ENCODE peak calls at places on chromosomes 7 and 10, in four cellular contexts. Q is heart right ventricle, D is lower lobe of right lung, P is SJSA1. W is an unnamed sample. For H3K36me3, the result is how much of the 10 kb centered on the place peaks cover.

GRCh38 chr7:19145429-19146201 is 394 bp upstream of the FERD3L start:
- DNase-seq in Q (no peak), D (no peak), P (no peak), W (no peak)

GRCh38 chr10:79322616-79323566 is 24.4 kb upstream of the PPIF start:
- DNase-seq in Q (no peak), D (peak), P (peak), W (no peak)

GRCh38 chr10:49115015-49115795 is at the start of gene VSTM4:
- DNase-seq in Q (peak), D (no peak), P (peak), W (peak)

GRCh38 chr10:3948843-3949242 is 163.8 kb upstream of the KLF6 start:
- DNase-seq in Q (no peak), D (no peak), P (no peak), W (peak)

GRCh38 chr10:31886885-31887284 is 41.7 kb downstream of the ARHGAP12 start:
- DNase-seq in Q (no peak), D (no peak), P (no peak), W (no peak)

GRCh38 chr7:48505061-48505460 is 333.8 kb downstream of the ABCA13 start:
- DNase-seq in Q (no peak), D (no peak), P (no peak), W (no peak)

GRCh38 chr7:142436601-142437000 is 178.7 kb upstream of the PRSS58 start:
- DNase-seq in Q (no peak), D (no peak), P (no peak), W (no peak)

GRCh38 chr10:85902046-85902445 is 464.5 kb downstream of the GRID1 start:
- DNase-seq in Q (no peak), D (no peak), P (no peak), W (no peak)

DNA sequence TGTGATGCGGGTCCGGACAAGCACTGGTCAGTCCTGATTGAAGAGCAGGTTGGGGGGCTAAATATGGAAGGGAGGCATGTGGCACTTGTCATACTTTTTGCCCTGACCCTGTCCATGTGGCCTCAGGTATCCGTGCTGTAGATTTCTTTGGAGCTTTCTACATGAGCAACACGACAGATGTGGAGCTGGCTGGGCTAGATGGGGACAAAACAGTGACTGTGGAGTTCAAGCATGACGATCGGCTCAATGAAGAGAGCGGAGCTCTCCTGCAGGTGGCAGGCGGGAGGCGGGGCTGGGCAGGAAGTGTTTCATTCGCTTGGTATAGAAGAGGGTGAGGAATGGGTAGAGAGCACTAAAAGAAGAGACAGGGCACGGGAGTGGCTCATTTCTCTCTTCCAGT is 13.0 kb upstream of the CHCHD1 start:
- DNase-seq in Q (no peak), D (no peak), P (no peak), W (no peak)
- H3K36me3 ChIP-seq in Q (half or more), D (half or more), P (half or more), W (under half)

DNA sequence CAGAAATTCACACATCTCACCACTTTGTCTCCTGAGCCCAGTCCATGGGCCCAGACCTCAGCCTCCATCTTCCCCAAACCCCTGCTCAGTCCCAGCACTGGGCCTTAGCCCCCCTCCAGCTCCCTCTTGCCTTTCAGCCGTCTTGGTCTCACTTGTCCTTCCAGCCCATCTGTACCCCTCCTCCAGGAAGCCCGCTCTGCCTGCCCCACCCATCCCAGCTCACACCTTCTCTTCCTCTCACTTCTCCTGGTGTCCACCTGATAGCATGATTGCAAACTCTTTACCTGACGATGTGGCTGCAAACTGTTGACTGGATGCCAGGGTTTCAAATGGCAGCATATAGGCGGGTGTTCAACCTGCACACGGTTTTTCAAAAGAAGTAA is 96.6 kb downstream of the RGS10 start:
- DNase-seq in Q (no peak), D (peak), P (no peak), W (no peak)
- H3K36me3 ChIP-seq in Q (half or more), D (half or more), P (under half), W (under half)

DNA sequence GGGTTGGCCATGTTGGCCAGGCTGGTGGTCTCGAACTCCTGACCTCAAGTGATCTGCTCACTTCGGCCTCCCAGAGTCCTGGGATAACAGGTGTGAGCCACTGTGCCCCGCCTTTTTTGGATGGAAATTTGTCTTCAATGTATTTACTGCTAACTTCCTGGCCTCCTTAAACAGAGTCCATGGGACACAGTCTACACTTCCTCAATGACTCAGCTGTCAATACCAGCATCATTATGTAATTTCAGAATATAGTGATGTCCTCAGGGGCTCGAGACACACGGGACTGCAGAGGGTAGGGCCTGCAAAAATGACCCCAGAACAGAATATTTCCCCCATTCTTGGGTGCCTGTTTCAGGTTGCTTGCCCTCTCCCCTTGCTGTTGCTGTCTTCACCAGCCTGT is 31.1 kb downstream of the CAMK2G start:
- DNase-seq in Q (no peak), D (no peak), P (no peak), W (no peak)
- H3K36me3 ChIP-seq in Q (half or more), D (half or more), P (under half), W (under half)

GRCh38 chr10:121959671-121960070 is 15.3 kb downstream of the NSMCE4A start:
- DNase-seq in Q (no peak), D (no peak), P (no peak), W (no peak)
- H3K36me3 ChIP-seq in Q (half or more), D (half or more), P (under half), W (under half)

GRCh38 chr7:106284516-106285050 is at the start of gene NAMPT:
- DNase-seq in Q (peak), D (peak), P (no peak), W (peak)

GRCh38 chr7:106283501-106283830 is 1.3 kb downstream of the NAMPT start:
- DNase-seq in Q (no peak), D (no peak), P (no peak), W (no peak)

GRCh38 chr7:106282852-106283251 is 1.9 kb downstream of the NAMPT start:
- DNase-seq in Q (no peak), D (no peak), P (no peak), W (no peak)

GRCh38 chr7:106285051-106285800 is 443 bp upstream of the NAMPT start:
- DNase-seq in Q (peak), D (peak), P (peak), W (peak)

DNA sequence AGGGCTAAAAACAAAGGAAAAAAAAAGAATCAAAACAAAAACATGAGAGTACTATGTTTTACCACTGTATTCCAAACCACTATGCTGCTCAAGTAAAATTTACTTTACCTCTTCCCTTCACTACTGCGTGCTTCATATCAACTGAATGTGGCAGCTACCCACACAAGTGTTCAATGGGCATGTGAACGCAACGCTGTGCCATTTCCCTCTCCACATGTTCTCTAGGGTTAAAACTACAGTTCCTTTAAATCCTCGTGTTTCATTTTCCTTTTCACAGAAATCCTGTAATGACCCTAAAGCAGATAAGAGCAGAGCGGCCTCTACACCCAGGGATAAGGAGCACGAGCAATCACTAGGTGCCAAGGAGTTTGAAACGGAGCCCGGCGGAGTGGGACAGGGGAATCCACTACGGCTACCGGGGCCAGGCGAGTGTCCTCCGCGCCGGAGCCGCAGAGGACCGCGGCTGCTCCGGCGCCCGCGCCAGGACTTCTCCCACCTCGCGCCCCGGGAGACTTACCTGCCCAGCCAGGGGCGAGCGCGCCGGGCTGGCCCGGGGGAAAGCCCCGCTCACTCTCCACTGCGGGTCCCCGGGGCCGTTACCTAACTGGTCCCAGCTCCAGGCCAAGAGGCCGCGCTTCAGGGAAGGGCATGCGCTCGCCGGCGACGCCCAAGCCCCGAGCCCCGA is 810 bp downstream of the NAMPT start:
- DNase-seq in Q (peak), D (peak), P (peak), W (peak)
- H3K36me3 ChIP-seq in Q (under half), D (under half), P (under half), W (under half)

GRCh38 chr7:2215851-2216250 is 16.9 kb downstream of the MAD1L1 start:
- DNase-seq in Q (no peak), D (no peak), P (no peak), W (no peak)

GRCh38 chr7:2212906-2213305 is 19.8 kb downstream of the MAD1L1 start:
- DNase-seq in Q (no peak), D (peak), P (no peak), W (no peak)

GRCh38 chr7:2213551-2214215 is 19.1 kb downstream of the MAD1L1 start:
- DNase-seq in Q (peak), D (peak), P (no peak), W (no peak)

GRCh38 chr7:2217206-2217605 is 15.5 kb downstream of the MAD1L1 start:
- DNase-seq in Q (no peak), D (no peak), P (no peak), W (no peak)

DNA sequence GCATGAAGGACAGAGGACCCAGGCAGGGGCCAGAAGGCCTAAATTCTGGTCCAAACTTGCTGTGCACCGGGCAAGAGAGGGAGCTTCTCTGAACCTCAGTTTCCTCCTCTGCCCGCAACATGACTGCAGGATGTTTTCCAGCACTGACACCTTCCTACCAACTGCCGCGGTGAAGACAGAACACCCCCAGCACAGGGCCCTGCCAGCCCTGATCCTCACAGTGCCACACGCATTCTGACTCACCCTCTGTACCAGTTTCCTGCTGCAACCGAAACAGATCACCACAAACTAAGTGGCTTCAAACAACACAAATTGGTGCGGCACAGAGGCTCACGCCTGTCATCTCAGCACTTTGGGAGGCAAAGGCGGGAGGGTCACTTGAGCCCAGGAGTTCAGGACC is 18.1 kb downstream of the MAD1L1 start:
- DNase-seq in Q (no peak), D (no peak), P (no peak), W (no peak)
- H3K36me3 ChIP-seq in Q (under half), D (half or more), P (half or more), W (under half)

DNA sequence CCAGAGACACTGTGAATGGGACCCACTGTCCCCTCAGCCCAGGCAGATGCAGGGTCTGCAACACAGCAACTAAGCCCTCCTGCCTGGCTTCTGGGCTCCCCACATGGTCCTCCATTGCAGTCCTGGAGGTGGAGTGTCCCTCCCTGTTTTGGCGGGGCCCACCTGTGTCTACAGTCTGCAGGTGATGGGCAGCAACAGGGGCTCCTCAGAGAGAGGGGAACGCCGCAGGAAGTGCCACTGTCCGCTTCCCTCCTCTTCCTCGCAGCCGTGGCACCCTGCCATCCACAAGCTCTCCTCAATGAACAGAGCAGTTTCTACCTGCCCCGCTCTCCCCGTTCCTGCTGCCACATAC is 9.3 kb downstream of the CAMK2G start:
- DNase-seq in Q (no peak), D (no peak), P (no peak), W (no peak)
- H3K36me3 ChIP-seq in Q (under half), D (under half), P (under half), W (under half)

DNA sequence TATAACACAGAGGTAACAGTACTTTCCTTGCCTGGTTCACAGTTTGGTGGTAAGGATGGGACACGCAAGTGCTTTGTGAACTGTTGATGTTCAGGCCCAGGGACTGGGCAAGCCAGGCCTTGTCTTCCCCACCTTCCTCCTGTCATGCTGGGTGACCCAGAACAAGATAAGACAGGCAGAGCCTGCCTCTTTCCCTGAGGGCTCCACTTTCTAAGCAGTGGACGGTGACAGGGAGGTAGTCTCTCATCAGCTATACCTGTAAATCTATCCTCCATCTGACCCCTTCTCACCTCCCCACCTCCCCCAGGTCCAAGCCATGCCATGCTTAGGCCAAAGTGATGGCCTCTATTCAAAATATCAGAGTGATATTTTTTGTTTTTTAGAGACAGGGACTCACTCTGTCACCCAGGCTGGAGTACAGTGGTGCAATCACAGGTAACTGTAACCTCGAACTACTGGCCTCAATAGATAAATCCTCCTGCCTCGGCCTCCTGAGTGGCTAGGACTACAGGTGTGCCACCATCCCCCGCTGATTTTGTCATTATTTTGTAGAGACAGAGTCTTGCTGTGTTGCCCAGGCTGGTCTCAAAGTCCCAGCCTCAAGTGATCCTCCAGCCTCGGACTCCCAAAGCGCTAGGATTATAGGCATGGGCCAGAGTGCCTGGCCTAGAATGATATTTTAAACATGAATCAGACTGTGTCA is 42.8 kb downstream of the PDLIM1 start:
- DNase-seq in Q (no peak), D (no peak), P (no peak), W (no peak)
- H3K36me3 ChIP-seq in Q (half or more), D (half or more), P (half or more), W (under half)

W was measured in uterus.